ENCODE peak calls at places on chromosomes 6 and 20, in four cellular contexts. O, K, L and P are unnamed samples.

GRCh38 chr6:42338573-42339218 is 113.0 kb downstream of the TRERF1 start:
- DNase-seq in L (no peak), K (no peak), O (no peak), P (no peak)

GRCh38 chr6:26553739-26554668 is 15.8 kb downstream of the HMGN4 start:
- DNase-seq in O (peak; percentile 81), L (no peak), K (peak; percentile 74), P (peak; percentile 83)

GRCh38 chr6:29926081-29926794 is 16.1 kb upstream of the HLA-A start:
- DNase-seq in L (no peak), O (no peak), K (no peak), P (peak; percentile 47)

GRCh38 chr6:39804666-39805065 is 12.5 kb downstream of the DAAM2 start:
- DNase-seq in O (no peak), K (no peak), L (no peak), P (no peak)

GRCh38 chr6:50259903-50260302 is 210.2 kb upstream of the DEFB112 start:
- DNase-seq in L (no peak), K (no peak), O (no peak), P (no peak)

GRCh38 chr20:22984611-22985010 is 50.5 kb upstream of the SSTR4 start:
- DNase-seq in L (no peak), O (no peak), K (no peak), P (no peak)

GRCh38 chr20:20412750-20413149 is 44.8 kb downstream of the INSM1 start:
- DNase-seq in K (no peak), O (no peak), L (no peak), P (no peak)

GRCh38 chr6:39214846-39215639 is 14.2 kb downstream of the KCNK5 start:
- DNase-seq in L (no peak), O (no peak), K (no peak), P (no peak)

GRCh38 chr20:46355778-46356177 is 47.5 kb upstream of the CDH22 start:
- DNase-seq in L (no peak), O (no peak), K (no peak), P (no peak)

GRCh38 chr6:29651413-29652197 is 5.3 kb upstream of the MOG start:
- DNase-seq in O (peak; percentile 56), K (peak; percentile 54), L (no peak), P (no peak)

GRCh38 chr6:84340422-84340821 is 113.0 kb upstream of the CEP162 start:
- DNase-seq in K (no peak), L (no peak), O (no peak), P (no peak)

GRCh38 chr6:119076173-119076965 is 2.1 kb downstream of the FAM184A start:
- DNase-seq in K (no peak), O (no peak), L (no peak), P (no peak)

GRCh38 chr20:34532320-34532719 is 16.1 kb downstream of the DYNLRB1 start:
- DNase-seq in O (no peak), K (no peak), L (no peak), P (no peak)

GRCh38 chr20:48051810-48052491 is 266.7 kb upstream of the SULF2 start:
- DNase-seq in O (no peak), L (no peak), K (no peak), P (no peak)

GRCh38 chr20:39835040-39835842 is 853.8 kb downstream of the MAFB start:
- DNase-seq in O (no peak), L (no peak), K (no peak), P (no peak)

GRCh38 chr6:5746392-5747140 is 260.2 kb downstream of the NRN1 start:
- DNase-seq in K (peak; percentile 41), L (no peak), O (no peak), P (peak; percentile 66)

GRCh38 chr20:40176442-40176841 is 512.6 kb downstream of the MAFB start:
- DNase-seq in K (no peak), L (no peak), O (no peak), P (no peak)

GRCh38 chr6:10529231-10529801 is 8.2 kb downstream of the GCNT2 start:
- DNase-seq in O (peak; percentile 42), L (no peak), K (no peak), P (no peak)

GRCh38 chr20:58592076-58592695 is 58.9 kb upstream of the STX16 start:
- DNase-seq in O (no peak), K (no peak), L (no peak), P (no peak)

GRCh38 chr20:38426006-38426405 is 9.1 kb downstream of the SNHG17 start:
- DNase-seq in L (no peak), O (peak; percentile 40), K (peak; percentile 54), P (no peak)

GRCh38 chr6:111562271-111562670 is 43.4 kb downstream of the TRAF3IP2 start:
- DNase-seq in O (no peak), L (no peak), K (no peak), P (no peak)

GRCh38 chr20:50138479-50139393 is 14.8 kb downstream of the PEDS1 start:
- DNase-seq in L (no peak), K (no peak), O (peak; percentile 73), P (peak; percentile 36)

GRCh38 chr6:157442296-157442695 is 61.3 kb downstream of the ZDHHC14 start:
- DNase-seq in L (no peak), K (no peak), O (no peak), P (no peak)
- TF ChIP-seq CREM in L (no peak), K (no peak), O (no peak), P (no peak)

GRCh38 chr6:109979033-109979921 is 1.2 kb downstream of the GPR6 start:
- DNase-seq in L (no peak), K (no peak), O (no peak), P (peak; percentile 38)

GRCh38 chr6:109977791-109978173 is 329 bp upstream of the GPR6 start:
- DNase-seq in K (no peak), O (no peak), L (no peak), P (no peak)

DNA sequence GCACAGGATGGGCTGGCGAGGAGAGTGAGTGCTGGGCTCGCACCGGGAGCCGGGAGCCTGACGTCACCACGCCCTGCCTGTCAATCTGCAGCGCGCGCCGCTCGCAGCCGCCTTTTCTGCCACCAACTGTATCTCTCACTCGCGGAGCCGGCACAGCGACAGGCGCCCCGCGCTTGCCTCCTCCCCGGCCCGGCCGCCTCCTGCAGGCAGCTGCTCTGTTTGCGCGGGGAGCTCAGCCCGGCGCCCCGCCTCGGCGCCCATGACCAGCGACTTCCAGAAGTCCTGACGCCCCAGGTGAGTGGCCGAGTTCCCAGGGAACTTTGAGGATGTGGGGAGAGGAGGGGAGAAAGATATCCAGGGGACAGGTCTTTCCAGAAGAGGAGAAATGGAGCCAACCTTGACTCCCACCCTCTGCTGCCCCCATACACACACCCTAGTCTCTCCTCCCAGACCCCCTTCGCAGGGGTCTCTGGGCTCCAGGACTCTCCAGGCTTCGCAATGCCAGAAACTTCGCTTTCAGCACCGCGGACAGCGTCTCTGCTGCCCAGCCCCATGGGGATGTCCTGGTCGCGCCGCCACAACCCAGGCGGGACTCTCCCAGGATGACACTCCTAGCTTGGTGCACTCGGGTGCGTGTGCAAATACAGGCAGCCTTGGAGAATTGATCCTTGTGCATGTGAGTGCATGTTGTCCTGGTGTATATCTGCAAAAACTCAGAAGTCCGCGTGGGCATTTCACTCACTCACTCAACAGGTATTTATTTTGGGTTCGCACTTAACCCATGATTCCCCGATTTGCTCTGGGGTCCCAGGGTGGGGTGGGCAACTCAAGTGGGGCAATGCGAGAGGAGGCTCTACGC is at the start of gene GPR6:
- DNase-seq in O (peak; percentile 24), L (no peak), K (peak; percentile 56), P (peak; percentile 95)
- TF ChIP-seq CREM in O (no peak), L (no peak), K (no peak), P (no peak)

DNA sequence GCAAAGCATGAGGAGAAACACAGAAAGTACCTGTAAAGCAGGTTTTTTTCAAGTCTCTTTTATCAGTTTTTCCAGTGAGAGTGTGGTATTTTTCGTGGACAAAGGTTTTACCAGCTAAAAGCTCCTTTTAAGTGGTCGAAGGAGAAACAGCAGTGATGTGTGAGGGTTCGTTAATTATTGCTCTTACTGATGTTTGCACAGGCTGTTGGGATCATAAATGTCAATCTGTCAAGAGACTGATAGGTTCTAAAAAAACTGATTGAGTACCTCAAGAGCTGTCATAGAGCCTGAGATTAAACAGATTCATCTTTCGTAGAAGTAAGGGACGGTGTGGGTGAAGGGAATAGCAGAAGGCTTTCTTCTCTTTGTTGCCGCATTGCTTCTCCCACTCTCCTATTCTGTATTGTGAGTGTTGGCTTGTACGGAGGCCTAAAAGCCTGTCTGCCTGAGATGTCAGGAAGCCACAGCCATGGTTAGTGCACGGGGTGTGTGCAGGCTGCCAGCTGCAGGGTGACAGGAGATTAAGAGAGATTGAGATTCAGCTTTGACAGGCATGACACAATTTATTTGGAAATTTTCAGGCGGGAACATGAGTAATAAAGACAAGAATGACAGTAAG is 291.0 kb downstream of the ZFAND3 start:
- DNase-seq in K (no peak), O (no peak), L (no peak), P (no peak)
- TF ChIP-seq CREM in K (no peak), O (no peak), L (no peak), P (no peak)

GRCh38 chr6:37018152-37019064 is 13.0 kb downstream of the FGD2 start:
- DNase-seq in L (peak; percentile 61), O (peak; percentile 90), K (peak; percentile 89), P (peak; percentile 95)

GRCh38 chr6:37022135-37022863 is 16.8 kb downstream of the FGD2 start:
- DNase-seq in L (no peak), K (no peak), O (no peak), P (no peak)

GRCh38 chr6:37020426-37021211 is 15.2 kb downstream of the FGD2 start:
- DNase-seq in O (no peak), K (no peak), L (no peak), P (peak; percentile 67)

GRCh38 chr6:37019065-37019450 is 13.6 kb downstream of the FGD2 start:
- DNase-seq in K (no peak), O (peak; percentile 60), L (no peak), P (no peak)

DNA sequence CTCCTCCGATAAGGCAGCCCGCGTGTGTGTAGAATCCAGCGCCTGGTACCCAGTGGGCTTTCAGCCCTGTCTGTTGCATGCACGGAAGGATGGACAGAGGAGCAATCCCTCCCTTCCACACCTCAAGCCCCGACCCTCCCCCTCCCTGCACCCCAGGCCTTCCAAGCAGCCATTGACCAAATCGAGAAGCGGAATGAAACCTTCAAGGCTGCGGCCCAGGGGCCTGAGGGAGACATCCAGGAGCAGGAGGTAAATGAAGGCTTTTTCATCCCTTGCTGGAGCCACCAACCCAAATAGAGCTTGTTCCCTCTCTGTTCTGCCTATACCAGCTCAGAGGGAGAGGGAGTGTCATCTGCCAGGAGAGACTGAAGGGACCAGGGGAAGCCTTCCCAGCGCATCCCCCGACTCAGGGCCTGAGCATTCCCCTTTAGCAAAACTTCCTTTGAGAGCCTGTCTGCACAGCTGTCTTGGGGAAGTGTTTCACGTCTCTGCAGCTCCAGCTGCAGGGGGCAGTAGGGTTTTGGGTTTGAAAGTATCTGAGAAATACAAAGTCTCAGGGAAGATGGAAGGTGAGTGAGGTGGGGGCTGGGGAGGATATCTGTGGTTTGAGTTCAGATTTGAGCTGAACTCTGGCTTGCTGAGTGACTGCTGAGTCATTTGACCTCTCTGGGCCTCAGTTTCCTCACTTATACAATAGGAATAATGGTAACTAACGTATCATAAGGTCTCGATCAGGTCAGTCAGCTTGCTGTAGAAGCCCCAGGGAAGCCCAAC is 16.1 kb downstream of the FGD2 start:
- DNase-seq in O (peak; percentile 37), K (peak; percentile 74), L (no peak), P (peak; percentile 70)
- TF ChIP-seq CREM in O (no peak), K (no peak), L (no peak), P (no peak)

GRCh38 chr6:21613809-21614208 is 20.3 kb downstream of the SOX4 start:
- DNase-seq in K (no peak), L (no peak), O (no peak), P (no peak)
- TF ChIP-seq CREM in K (no peak), L (no peak), O (no peak), P (no peak)

GRCh38 chr20:41608606-41609005 is 9.6 kb downstream of the CHD6 start:
- DNase-seq in O (no peak), K (no peak), L (no peak), P (no peak)
- TF ChIP-seq CREM in O (no peak), K (no peak), L (peak; percentile 28), P (no peak)